ENCODE peak calls at places on chromosomes 3 and 15, in five cellular contexts. W is ecto neural progenitor cell; V is effector memory CD8-positive, alpha-beta T cell; Q is caudate nucleus; K is ovary. M is an unnamed sample.
A peak's percentile ranks its signal among the peaks of the same experiment; 100 is the strongest.

GRCh38 chr3:16883057-16883725 is 1.6 kb upstream of the PLCL2 start:
- DNase-seq in W (no peak), V (no peak), K (peak; percentile 33), Q (no peak), M (no peak)

GRCh38 chr3:165521131-165521871 is 315.9 kb downstream of the BCHE start:
- DNase-seq in Q (no peak), W (no peak), V (no peak), K (no peak), M (no peak)

GRCh38 chr3:8838765-8839423 is 69.5 kb upstream of the OXTR start:
- DNase-seq in Q (no peak), V (no peak), K (no peak), W (no peak), M (no peak)

GRCh38 chr3:29697989-29698388 is 417.1 kb downstream of the RBMS3 start:
- DNase-seq in K (no peak), Q (no peak), W (no peak), V (no peak), M (no peak)

GRCh38 chr3:122615303-122615702 is 37.9 kb downstream of the PARP15 start:
- DNase-seq in Q (no peak), V (no peak), K (no peak), W (no peak), M (no peak)

GRCh38 chr3:33299395-33300081 is 22.3 kb downstream of the FBXL2 start:
- DNase-seq in Q (no peak), V (no peak), W (no peak), K (no peak), M (no peak)

GRCh38 chr15:51908312-51908711 is 63.3 kb downstream of the LEO1 start:
- DNase-seq in V (no peak), K (no peak), W (no peak), Q (no peak), M (no peak)

GRCh38 chr3:156356537-156357363 is 198.2 kb downstream of the SSR3 start:
- DNase-seq in W (no peak), K (no peak), Q (no peak), V (no peak), M (no peak)

GRCh38 chr3:39133822-39134221 is 19.6 kb downstream of the CSRNP1 start:
- DNase-seq in W (no peak), Q (no peak), V (no peak), K (no peak), M (no peak)

GRCh38 chr3:16841906-16842709 is 42.6 kb upstream of the PLCL2 start:
- DNase-seq in Q (peak; percentile 27), K (no peak), W (no peak), V (peak; percentile 66), M (peak; percentile 67)

GRCh38 chr3:179071161-179071568 is 444 bp downstream of the ZMAT3 start:
- DNase-seq in W (no peak), K (no peak), V (no peak), Q (no peak), M (peak; percentile 73)

GRCh38 chr3:177567833-177568232 is 370.6 kb upstream of the TBL1XR1 start:
- DNase-seq in V (no peak), Q (no peak), K (no peak), W (no peak), M (no peak)

GRCh38 chr15:54149115-54149531 is 170.9 kb downstream of the UNC13C start:
- DNase-seq in Q (no peak), W (no peak), K (no peak), V (no peak), M (no peak)

M was measured in stimulated activated naive CD8-positive, alpha-beta T cell treated with anti-CD3 and anti-CD28 coated beads, Interleukin-15, amount 100 ng/mL, for 72 hours.